ENCODE peak calls at places on chromosome 5, in nine cellular contexts. L is WERI-Rb-1; V is stomach; I is NCI-H1048; R is EL; S is brain microvascular endothelial cell; G is activated CD4-positive, alpha-beta memory T cell treated with anti-CD3 and anti-CD28 coated beads, Interleukin-2, amount 10 ng/mL, durations not matched to agents 7 days and 5 days; Z is AG09319; D is T-helper 22 cell. M is an unnamed sample.

GRCh38 chr5:124872615-124873014 is 126.2 kb upstream of the ZNF608 start:
- DNase-seq in V (no peak), D (no peak), L (no peak), I (no peak), S (no peak), G (no peak), Z (no peak), R (no peak), M (no peak)

GRCh38 chr5:141338538-141339306 is at the start of gene PCDHGA2:
- DNase-seq in L (peak), R (peak), S (peak), I (no peak), V (no peak), D (no peak), G (no peak), Z (no peak), M (no peak)

GRCh38 chr5:170419666-170420065 is 30.5 kb upstream of the KCNMB1 start:
- DNase-seq in I (no peak), D (no peak), S (no peak), G (no peak), R (no peak), V (no peak), L (no peak), Z (no peak), M (no peak)

GRCh38 chr5:79774171-79774854 is 84.7 kb downstream of the CMYA5 start:
- DNase-seq in L (peak), R (peak), I (no peak), Z (no peak), S (no peak), G (no peak), V (no peak), D (no peak), M (no peak)

GRCh38 chr5:178244566-178244965 is 12.0 kb upstream of the PHYKPL start:
- DNase-seq in D (no peak), S (peak), G (no peak), R (no peak), Z (no peak), V (no peak), L (no peak), I (no peak), M (no peak)

GRCh38 chr5:10319202-10319851 is 11.6 kb upstream of the CMBL start:
- DNase-seq in Z (no peak), R (no peak), G (no peak), L (no peak), I (no peak), V (no peak), S (peak), D (no peak), M (peak)

GRCh38 chr5:172678902-172679301 is 37.8 kb downstream of the NEURL1B start:
- DNase-seq in R (no peak), V (peak), G (no peak), Z (no peak), L (no peak), D (no peak), I (no peak), S (no peak), M (no peak)

GRCh38 chr5:38742821-38743220 is 103.0 kb upstream of the OSMR start:
- DNase-seq in S (no peak), V (no peak), G (no peak), I (no peak), Z (no peak), D (no peak), L (no peak), R (no peak), M (no peak)

GRCh38 chr5:116810937-116811336 is 236.3 kb upstream of the SEMA6A start:
- DNase-seq in V (no peak), R (no peak), G (no peak), S (no peak), I (no peak), D (no peak), Z (no peak), L (no peak), M (no peak)

GRCh38 chr5:995318-995717 is 13.3 kb upstream of the NKD2 start:
- DNase-seq in V (peak), D (no peak), R (no peak), I (no peak), Z (no peak), S (no peak), L (peak), G (no peak), M (peak)

GRCh38 chr5:161546463-161547301 is at the start of gene GABRB2:
- DNase-seq in G (peak), I (no peak), L (peak), R (peak), D (no peak), S (no peak), V (peak), Z (no peak), M (peak)

GRCh38 chr5:56494300-56494704 is 261.2 kb upstream of the ANKRD55 start:
- DNase-seq in G (no peak), I (no peak), R (peak), Z (no peak), S (no peak), L (no peak), D (no peak), V (no peak), M (no peak)

GRCh38 chr5:5951953-5952352 is 426.4 kb downstream of the MED10 start:
- DNase-seq in L (no peak), D (no peak), G (no peak), V (no peak), I (no peak), R (no peak), Z (no peak), S (no peak), M (no peak)

GRCh38 chr5:77629553-77630245 is 8.8 kb downstream of the OTP start:
- DNase-seq in I (no peak), V (no peak), G (no peak), R (no peak), L (no peak), Z (no peak), D (no peak), S (no peak), M (no peak)

GRCh38 chr5:72837524-72838096 is 21.1 kb downstream of the TNPO1 start:
- DNase-seq in R (no peak), G (no peak), D (no peak), L (no peak), I (no peak), Z (no peak), V (no peak), S (no peak), M (no peak)

GRCh38 chr5:73770601-73771025 is 144.6 kb downstream of the ARHGEF28 start:
- DNase-seq in R (no peak), V (no peak), L (no peak), Z (no peak), S (no peak), I (no peak), D (no peak), G (no peak), M (no peak)

GRCh38 chr5:151694035-151694485 is 7.3 kb upstream of the SPARC start:
- DNase-seq in I (no peak), S (no peak), G (no peak), R (no peak), Z (no peak), D (no peak), L (no peak), V (no peak), M (no peak)

GRCh38 chr5:145316282-145316681 is 518.9 kb downstream of the PRELID2 start:
- DNase-seq in D (no peak), L (no peak), I (no peak), V (no peak), S (no peak), Z (no peak), G (no peak), R (no peak), M (no peak)